ENCODE peak calls at places on chromosomes 2 and 18, in four cellular contexts. W is hippocampal formation, M is EL, U is cardiac muscle cell. B is an unnamed sample.

GRCh38 chr2:46518848-46519247 is 39.5 kb downstream of the TMEM247 start:
- DNase-seq in W (peak; percentile 30), M (no peak), U (no peak), B (no peak)

GRCh38 chr2:170747921-170748320 is 22.3 kb upstream of the ERICH2 start:
- DNase-seq in W (no peak), M (peak; percentile 55), U (peak; percentile 68), B (peak; percentile 61)

GRCh38 chr2:192148241-192148619 is 46.5 kb downstream of the TMEFF2 start:
- DNase-seq in W (no peak), M (no peak), U (no peak), B (no peak)

GRCh38 chr18:56333846-56334245 is 304.5 kb downstream of the TXNL1 start:
- DNase-seq in W (no peak), M (peak; percentile 5), U (no peak), B (no peak)

GRCh38 chr18:26051845-26052244 is 38.6 kb downstream of the SS18 start:
- DNase-seq in W (no peak), M (no peak), U (peak; percentile 7), B (no peak)

GRCh38 chr18:48885266-48885950 is 65.4 kb downstream of the SMAD7 start:
- DNase-seq in W (no peak), M (no peak), U (no peak), B (no peak)

GRCh38 chr2:99198103-99198841 is 17.3 kb downstream of the MRPL30 start:
- DNase-seq in W (no peak), M (no peak), U (no peak), B (no peak)

GRCh38 chr2:64781991-64782390 is 128.3 kb upstream of the SERTAD2 start:
- DNase-seq in W (no peak), M (peak; percentile 30), U (no peak), B (no peak)

GRCh38 chr2:101736233-101736632 is 38.7 kb downstream of the MAP4K4 start:
- DNase-seq in W (peak; percentile 78), M (no peak), U (no peak), B (no peak)

GRCh38 chr2:180015951-180016709 is 9.0 kb upstream of the CWC22 start:
- DNase-seq in W (no peak), M (peak; percentile 84), U (peak; percentile 74), B (peak; percentile 92)

GRCh38 chr18:68694316-68694715 is 20.6 kb downstream of the TMX3 start:
- DNase-seq in W (no peak), M (no peak), U (no peak), B (no peak)

GRCh38 chr2:85236107-85236506 is 91.7 kb downstream of the TGOLN2 start:
- DNase-seq in W (no peak), M (no peak), U (no peak), B (no peak)

GRCh38 chr18:11121426-11121825 is 27.9 kb downstream of the PIEZO2 start:
- DNase-seq in W (no peak), M (peak; percentile 70), U (peak; percentile 65), B (no peak)

GRCh38 chr2:19865151-19865550 is 36.6 kb downstream of the TTC32 start:
- DNase-seq in W (no peak), M (no peak), U (no peak), B (no peak)

GRCh38 chr2:72144412-72144745 is 3.3 kb downstream of the CYP26B1 start:
- DNase-seq in W (no peak), M (no peak), U (peak; percentile 30), B (no peak)

GRCh38 chr18:56233595-56233994 is 404.8 kb downstream of the TXNL1 start:
- DNase-seq in W (no peak), M (peak; percentile 81), U (peak; percentile 89), B (peak; percentile 51)

GRCh38 chr2:106685180-106685897 is 198.2 kb downstream of the CD8B2 start:
- DNase-seq in W (no peak), M (no peak), U (no peak), B (no peak)

GRCh38 chr2:30427606-30428005 is 19.4 kb upstream of the LCLAT1 start:
- DNase-seq in W (no peak), M (no peak), U (no peak), B (no peak)

GRCh38 chr2:89833780-89834117 is 1142.3 kb downstream of the RPIA start:
- DNase-seq in W (no peak), M (peak; percentile 15), U (no peak), B (no peak)

GRCh38 chr2:68822207-68822872 is 48.9 kb downstream of the BMP10 start:
- DNase-seq in W (no peak), M (no peak), U (no peak), B (no peak)

GRCh38 chr18:54119524-54120019 is 104.9 kb downstream of the MBD2 start:
- DNase-seq in W (no peak), M (peak; percentile 59), U (peak; percentile 81), B (peak; percentile 39)

GRCh38 chr18:43276471-43276870 is 819 bp downstream of the SYT4 start:
- DNase-seq in W (no peak), M (no peak), U (no peak), B (no peak)

GRCh38 chr2:68917034-68917718 is 35.5 kb downstream of the GKN2 start:
- DNase-seq in W (no peak), M (no peak), U (peak; percentile 54), B (no peak)

GRCh38 chr2:223949241-223949640 is 4.1 kb upstream of the WDFY1 start:
- DNase-seq in W (no peak), M (no peak), U (no peak), B (no peak)

GRCh38 chr2:61145990-61146389 is 16.0 kb upstream of the C2orf74 start:
- DNase-seq in W (no peak), M (no peak), U (no peak), B (no peak)

GRCh38 chr2:241817126-241817820 is 8.3 kb downstream of the NEU4 start:
- DNase-seq in W (no peak), M (no peak), U (no peak), B (no peak)

GRCh38 chr2:47888581-47889280 is 17.6 kb downstream of the FBXO11 start:
- DNase-seq in W (no peak), M (no peak), U (no peak), B (no peak)

GRCh38 chr18:34729264-34729663 is 19.2 kb downstream of the DTNA start:
- DNase-seq in W (no peak), M (peak; percentile 40), U (peak; percentile 55), B (no peak)

GRCh38 chr2:84441036-84441435 is 18.0 kb downstream of the SUCLG1 start:
- DNase-seq in W (no peak), M (no peak), U (peak; percentile 53), B (no peak)

GRCh38 chr2:131754929-131755720 is 227.4 kb downstream of the CCDC74A start:
- DNase-seq in W (no peak), M (no peak), U (no peak), B (no peak)

GRCh38 chr2:204205548-204205947 is 269.0 kb downstream of the ICOS start:
- DNase-seq in W (no peak), M (no peak), U (no peak), B (no peak)

GRCh38 chr2:102147935-102148334 is 5.4 kb downstream of the IL1R1 start:
- DNase-seq in W (no peak), M (no peak), U (peak; percentile 88), B (no peak)

GRCh38 chr2:207317358-207317984 is 151.7 kb upstream of the KLF7 start:
- DNase-seq in W (no peak), M (peak; percentile 36), U (peak; percentile 34), B (no peak)

GRCh38 chr2:151481744-151482143 is 72.0 kb downstream of the RIF1 start:
- DNase-seq in W (no peak), M (no peak), U (no peak), B (no peak)